ENCODE peak calls at places on chromosomes 3 and 15, in nine cellular contexts. F is choroid plexus epithelial cell; G is T1000; T is kidney; Z is fibroblast of lung; K is left colon; X is epithelial cell of esophagus; H is stimulated activated naive CD8-positive, alpha-beta T cell treated with anti-CD3 and anti-CD28 coated beads, Interleukin-15, Interleukin-2, amounts not matched to agents 100 U/mL and 50 U/mL, for 24 hours; V is GM19239. Q is an unnamed sample.

GRCh38 chr3:129181834-129182233 is 1.9 kb downstream of the CNBP start:
- DNase-seq in G (no peak), Z (no peak), X (no peak), K (no peak), F (no peak), V (no peak), T (no peak), H (no peak), Q (no peak)

GRCh38 chr3:108185536-108185935 is 36.7 kb downstream of the IFT57 start:
- DNase-seq in G (no peak), H (no peak), Z (no peak), V (no peak), T (no peak), F (no peak), K (no peak), X (no peak), Q (no peak)

GRCh38 chr3:173622156-173622555 is 224.6 kb downstream of the NLGN1 start:
- DNase-seq in K (no peak), F (no peak), X (no peak), H (no peak), Z (peak; percentile 83), T (no peak), V (no peak), G (no peak), Q (no peak)

GRCh38 chr15:25180606-25181289 is 226.0 kb downstream of the SNRPN start:
- DNase-seq in V (no peak), T (peak; percentile 51), Z (no peak), G (no peak), F (no peak), H (no peak), X (no peak), K (peak; percentile 10), Q (peak; percentile 2)

GRCh38 chr3:94173667-94174434 is 111.0 kb downstream of the NSUN3 start:
- DNase-seq in T (no peak), Z (peak; percentile 82), K (no peak), X (peak; percentile 39), F (peak; percentile 51), V (no peak), H (no peak), G (no peak), Q (no peak)

GRCh38 chr15:81087121-81087520 is 46.9 kb upstream of the CFAP161 start:
- DNase-seq in G (no peak), T (no peak), F (peak; percentile 37), Z (no peak), V (no peak), H (no peak), K (no peak), X (no peak), Q (no peak)

GRCh38 chr3:110165753-110166152 is 828.4 kb upstream of the DPPA4 start:
- DNase-seq in V (no peak), G (no peak), Z (peak; percentile 10), T (no peak), K (no peak), F (peak; percentile 39), X (peak; percentile 37), H (no peak), Q (no peak)

GRCh38 chr15:57358611-57359010 is 17.7 kb upstream of the CGNL1 start:
- DNase-seq in F (no peak), H (no peak), V (no peak), K (no peak), X (no peak), T (no peak), Z (no peak), G (no peak), Q (no peak)

GRCh38 chr3:111874177-111874820 is 15.2 kb downstream of the PHLDB2 start:
- DNase-seq in G (no peak), X (peak; percentile 85), F (peak; percentile 74), V (no peak), H (no peak), K (no peak), T (no peak), Z (peak; percentile 86), Q (no peak)

GRCh38 chr3:193737191-193737751 is 144.3 kb downstream of the OPA1 start:
- DNase-seq in H (no peak), F (no peak), T (no peak), X (no peak), K (no peak), Z (no peak), V (no peak), G (no peak), Q (no peak)

GRCh38 chr15:34161329-34161953 is 48.5 kb downstream of the KATNBL1 start:
- DNase-seq in Z (peak; percentile 10), K (no peak), G (no peak), T (no peak), H (no peak), F (peak; percentile 6), X (peak; percentile 36), V (no peak), Q (no peak)

GRCh38 chr3:62876064-62876463 is 848 bp upstream of the CADPS start:
- DNase-seq in F (peak; percentile 36), G (peak; percentile 23), K (peak; percentile 39), H (no peak), V (no peak), T (no peak), X (peak; percentile 76), Z (peak; percentile 72), Q (peak; percentile 42)

GRCh38 chr15:76217029-76217866 is 94.0 kb downstream of the ETFA start:
- DNase-seq in V (no peak), G (no peak), K (no peak), H (no peak), Z (peak; percentile 86), F (peak; percentile 80), X (peak; percentile 74), T (no peak), Q (no peak)

Q was measured in left ventricle myocardium inferior.